ENCODE peak calls at places on chromosome 18, in six cellular contexts. One of them, this sample, is unnamed.

GRCh38 chr18:77191241-77191751 is 58.4 kb upstream of the GALR1 start:
- DNase-seq in NCI-H2029 treated with DMSO at 0.1 percent for 48 hours: no peak
- DNase-seq in mesothelial cell of epicardium: no peak
- DNase-seq in glutamatergic neuron: no peak
- DNase-seq in activated naive CD4-positive, alpha-beta T cell: no peak
- DNase-seq in Kasumi-1: no peak
- DNase-seq in this sample: no peak

GRCh38 chr18:28837100-28837499 is 660.2 kb upstream of the CDH2 start:
- DNase-seq in Kasumi-1: no peak
- DNase-seq in NCI-H2029 treated with DMSO at 0.1 percent for 48 hours: no peak
- DNase-seq in activated naive CD4-positive, alpha-beta T cell: no peak
- DNase-seq in mesothelial cell of epicardium: no peak
- DNase-seq in glutamatergic neuron: no peak
- DNase-seq in this sample: no peak

GRCh38 chr18:68769423-68769822 is 28.5 kb upstream of the CCDC102B start:
- DNase-seq in glutamatergic neuron: no peak
- DNase-seq in mesothelial cell of epicardium: no peak
- DNase-seq in NCI-H2029 treated with DMSO at 0.1 percent for 48 hours: no peak
- DNase-seq in activated naive CD4-positive, alpha-beta T cell: no peak
- DNase-seq in Kasumi-1: no peak
- DNase-seq in this sample: no peak

GRCh38 chr18:21112140-21112473 is 494 bp upstream of the ROCK1 start:
- DNase-seq in NCI-H2029 treated with DMSO at 0.1 percent for 48 hours: no peak
- DNase-seq in activated naive CD4-positive, alpha-beta T cell: peak; percentile 40
- DNase-seq in Kasumi-1: no peak
- DNase-seq in mesothelial cell of epicardium: no peak
- DNase-seq in glutamatergic neuron: no peak
- DNase-seq in this sample: peak; percentile 18

GRCh38 chr18:35267161-35267651 is 22.8 kb downstream of the ZSCAN30 start:
- DNase-seq in NCI-H2029 treated with DMSO at 0.1 percent for 48 hours: peak; percentile 35
- DNase-seq in activated naive CD4-positive, alpha-beta T cell: peak; percentile 13
- DNase-seq in Kasumi-1: no peak
- DNase-seq in mesothelial cell of epicardium: no peak
- DNase-seq in glutamatergic neuron: peak; percentile 85
- DNase-seq in this sample: peak; percentile 24

GRCh38 chr18:10546557-10547300 is 20.9 kb downstream of the NAPG start:
- DNase-seq in Kasumi-1: no peak
- DNase-seq in glutamatergic neuron: no peak
- DNase-seq in activated naive CD4-positive, alpha-beta T cell: no peak
- DNase-seq in mesothelial cell of epicardium: no peak
- DNase-seq in NCI-H2029 treated with DMSO at 0.1 percent for 48 hours: no peak
- DNase-seq in this sample: no peak

GRCh38 chr18:34122724-34123334 is 101.9 kb downstream of the NOL4 start:
- DNase-seq in mesothelial cell of epicardium: no peak
- DNase-seq in glutamatergic neuron: peak; percentile 19
- DNase-seq in activated naive CD4-positive, alpha-beta T cell: no peak
- DNase-seq in Kasumi-1: peak; percentile 67
- DNase-seq in NCI-H2029 treated with DMSO at 0.1 percent for 48 hours: peak; percentile 53
- DNase-seq in this sample: no peak

GRCh38 chr18:3305933-3306332 is 44.0 kb downstream of the MYL12B start:
- DNase-seq in glutamatergic neuron: no peak
- DNase-seq in Kasumi-1: peak; percentile 60
- DNase-seq in activated naive CD4-positive, alpha-beta T cell: no peak
- DNase-seq in mesothelial cell of epicardium: no peak
- DNase-seq in NCI-H2029 treated with DMSO at 0.1 percent for 48 hours: no peak
- DNase-seq in this sample: no peak

GRCh38 chr18:58624011-58624410 is 4.9 kb downstream of the ALPK2 start:
- DNase-seq in mesothelial cell of epicardium: no peak
- DNase-seq in NCI-H2029 treated with DMSO at 0.1 percent for 48 hours: no peak
- DNase-seq in glutamatergic neuron: no peak
- DNase-seq in Kasumi-1: no peak
- DNase-seq in activated naive CD4-positive, alpha-beta T cell: no peak
- DNase-seq in this sample: no peak

GRCh38 chr18:50696436-50696835 is 123.4 kb downstream of the MRO start:
- DNase-seq in activated naive CD4-positive, alpha-beta T cell: no peak
- DNase-seq in mesothelial cell of epicardium: no peak
- DNase-seq in glutamatergic neuron: no peak
- DNase-seq in NCI-H2029 treated with DMSO at 0.1 percent for 48 hours: no peak
- DNase-seq in Kasumi-1: no peak
- DNase-seq in this sample: no peak

GRCh38 chr18:57806891-57807280 is 3.8 kb upstream of the ATP8B1 start:
- DNase-seq in mesothelial cell of epicardium: no peak
- DNase-seq in activated naive CD4-positive, alpha-beta T cell: no peak
- DNase-seq in Kasumi-1: no peak
- DNase-seq in NCI-H2029 treated with DMSO at 0.1 percent for 48 hours: no peak
- DNase-seq in glutamatergic neuron: no peak
- DNase-seq in this sample: no peak

GRCh38 chr18:45837283-45838070 is 12.0 kb downstream of the SIGLEC15 start:
- DNase-seq in Kasumi-1: peak; percentile 7
- DNase-seq in NCI-H2029 treated with DMSO at 0.1 percent for 48 hours: no peak
- DNase-seq in activated naive CD4-positive, alpha-beta T cell: no peak
- DNase-seq in mesothelial cell of epicardium: peak; percentile 51
- DNase-seq in glutamatergic neuron: peak; percentile 79
- DNase-seq in this sample: no peak

GRCh38 chr18:58409802-58410445 is 219.0 kb downstream of the ALPK2 start:
- DNase-seq in Kasumi-1: no peak
- DNase-seq in activated naive CD4-positive, alpha-beta T cell: no peak
- DNase-seq in NCI-H2029 treated with DMSO at 0.1 percent for 48 hours: no peak
- DNase-seq in mesothelial cell of epicardium: no peak
- DNase-seq in glutamatergic neuron: no peak
- DNase-seq in this sample: no peak

GRCh38 chr18:79529991-79530390 is 134.3 kb downstream of the NFATC1 start:
- DNase-seq in activated naive CD4-positive, alpha-beta T cell: no peak
- DNase-seq in Kasumi-1: no peak
- DNase-seq in NCI-H2029 treated with DMSO at 0.1 percent for 48 hours: no peak
- DNase-seq in glutamatergic neuron: peak; percentile 6
- DNase-seq in mesothelial cell of epicardium: no peak
- DNase-seq in this sample: no peak

GRCh38 chr18:54280206-54280550 is 10.9 kb downstream of the POLI start:
- DNase-seq in Kasumi-1: no peak
- DNase-seq in mesothelial cell of epicardium: no peak
- DNase-seq in activated naive CD4-positive, alpha-beta T cell: no peak
- DNase-seq in NCI-H2029 treated with DMSO at 0.1 percent for 48 hours: no peak
- DNase-seq in glutamatergic neuron: no peak
- DNase-seq in this sample: no peak

GRCh38 chr18:57469884-57470283 is 34.7 kb downstream of the ONECUT2 start:
- DNase-seq in NCI-H2029 treated with DMSO at 0.1 percent for 48 hours: no peak
- DNase-seq in mesothelial cell of epicardium: no peak
- DNase-seq in activated naive CD4-positive, alpha-beta T cell: no peak
- DNase-seq in glutamatergic neuron: no peak
- DNase-seq in Kasumi-1: no peak
- DNase-seq in this sample: no peak

GRCh38 chr18:44805643-44806042 is 125.0 kb downstream of the SETBP1 start:
- DNase-seq in NCI-H2029 treated with DMSO at 0.1 percent for 48 hours: no peak
- DNase-seq in glutamatergic neuron: no peak
- DNase-seq in activated naive CD4-positive, alpha-beta T cell: no peak
- DNase-seq in mesothelial cell of epicardium: no peak
- DNase-seq in Kasumi-1: no peak
- DNase-seq in this sample: no peak

GRCh38 chr18:59459352-59460059 is 100.4 kb upstream of the LMAN1 start:
- DNase-seq in glutamatergic neuron: no peak
- DNase-seq in mesothelial cell of epicardium: no peak
- DNase-seq in Kasumi-1: peak; percentile 3
- DNase-seq in NCI-H2029 treated with DMSO at 0.1 percent for 48 hours: peak; percentile 24
- DNase-seq in activated naive CD4-positive, alpha-beta T cell: no peak
- DNase-seq in this sample: no peak

GRCh38 chr18:26549486-26550435 is 1.4 kb upstream of the KCTD1 start:
- DNase-seq in glutamatergic neuron: peak; percentile 46
- DNase-seq in activated naive CD4-positive, alpha-beta T cell: no peak
- DNase-seq in mesothelial cell of epicardium: peak; percentile 22
- DNase-seq in Kasumi-1: no peak
- DNase-seq in NCI-H2029 treated with DMSO at 0.1 percent for 48 hours: no peak
- DNase-seq in this sample: no peak

GRCh38 chr18:57439617-57439975 is 4.4 kb downstream of the ONECUT2 start:
- DNase-seq in glutamatergic neuron: peak; percentile 88
- DNase-seq in mesothelial cell of epicardium: no peak
- DNase-seq in activated naive CD4-positive, alpha-beta T cell: no peak
- DNase-seq in Kasumi-1: no peak
- DNase-seq in NCI-H2029 treated with DMSO at 0.1 percent for 48 hours: no peak
- DNase-seq in this sample: no peak

GRCh38 chr18:63708650-63709049 is 5.9 kb downstream of the SERPINB11 start:
- DNase-seq in activated naive CD4-positive, alpha-beta T cell: no peak
- DNase-seq in Kasumi-1: peak; percentile 32
- DNase-seq in NCI-H2029 treated with DMSO at 0.1 percent for 48 hours: no peak
- DNase-seq in mesothelial cell of epicardium: no peak
- DNase-seq in glutamatergic neuron: no peak
- DNase-seq in this sample: no peak

GRCh38 chr18:24669502-24669901 is 209.1 kb downstream of the HRH4 start:
- DNase-seq in mesothelial cell of epicardium: no peak
- DNase-seq in NCI-H2029 treated with DMSO at 0.1 percent for 48 hours: no peak
- DNase-seq in activated naive CD4-positive, alpha-beta T cell: no peak
- DNase-seq in glutamatergic neuron: peak; percentile 30
- DNase-seq in Kasumi-1: no peak
- DNase-seq in this sample: no peak

GRCh38 chr18:57004366-57005121 is 142.3 kb upstream of the BOD1L2 start:
- DNase-seq in NCI-H2029 treated with DMSO at 0.1 percent for 48 hours: no peak
- DNase-seq in Kasumi-1: peak; percentile 56
- DNase-seq in glutamatergic neuron: no peak
- DNase-seq in activated naive CD4-positive, alpha-beta T cell: no peak
- DNase-seq in mesothelial cell of epicardium: no peak
- DNase-seq in this sample: no peak

GRCh38 chr18:62101236-62101635 is 85.6 kb downstream of the PIGN start:
- DNase-seq in glutamatergic neuron: no peak
- DNase-seq in Kasumi-1: no peak
- DNase-seq in mesothelial cell of epicardium: no peak
- DNase-seq in NCI-H2029 treated with DMSO at 0.1 percent for 48 hours: no peak
- DNase-seq in activated naive CD4-positive, alpha-beta T cell: no peak
- DNase-seq in this sample: no peak

GRCh38 chr18:49901862-49902340 is 88.6 kb upstream of the ACAA2 start:
- DNase-seq in mesothelial cell of epicardium: no peak
- DNase-seq in glutamatergic neuron: no peak
- DNase-seq in NCI-H2029 treated with DMSO at 0.1 percent for 48 hours: no peak
- DNase-seq in activated naive CD4-positive, alpha-beta T cell: no peak
- DNase-seq in Kasumi-1: no peak
- DNase-seq in this sample: no peak

GRCh38 chr18:23912356-23912755 is 102.2 kb upstream of the TTC39C start:
- DNase-seq in NCI-H2029 treated with DMSO at 0.1 percent for 48 hours: no peak
- DNase-seq in activated naive CD4-positive, alpha-beta T cell: no peak
- DNase-seq in glutamatergic neuron: no peak
- DNase-seq in Kasumi-1: no peak
- DNase-seq in mesothelial cell of epicardium: no peak
- DNase-seq in this sample: no peak

GRCh38 chr18:50819027-50819726 is 639 bp downstream of the MRO start:
- DNase-seq in NCI-H2029 treated with DMSO at 0.1 percent for 48 hours: no peak
- DNase-seq in mesothelial cell of epicardium: no peak
- DNase-seq in Kasumi-1: peak; percentile 23
- DNase-seq in glutamatergic neuron: no peak
- DNase-seq in activated naive CD4-positive, alpha-beta T cell: no peak
- DNase-seq in this sample: no peak

GRCh38 chr18:74596959-74597661 is 560 bp upstream of the ZNF407 start:
- DNase-seq in mesothelial cell of epicardium: peak; percentile 37
- DNase-seq in activated naive CD4-positive, alpha-beta T cell: peak; percentile 41
- DNase-seq in NCI-H2029 treated with DMSO at 0.1 percent for 48 hours: peak; percentile 4
- DNase-seq in glutamatergic neuron: peak; percentile 79
- DNase-seq in Kasumi-1: peak; percentile 89
- DNase-seq in this sample: peak; percentile 42

GRCh38 chr18:3960142-3960541 is 495.0 kb downstream of the DLGAP1 start:
- DNase-seq in mesothelial cell of epicardium: no peak
- DNase-seq in NCI-H2029 treated with DMSO at 0.1 percent for 48 hours: no peak
- DNase-seq in activated naive CD4-positive, alpha-beta T cell: no peak
- DNase-seq in Kasumi-1: no peak
- DNase-seq in glutamatergic neuron: no peak
- DNase-seq in this sample: no peak

GRCh38 chr18:45449761-45450227 is 165.5 kb upstream of the SLC14A2 start:
- DNase-seq in glutamatergic neuron: peak; percentile 25
- DNase-seq in mesothelial cell of epicardium: no peak
- DNase-seq in NCI-H2029 treated with DMSO at 0.1 percent for 48 hours: no peak
- DNase-seq in Kasumi-1: no peak
- DNase-seq in activated naive CD4-positive, alpha-beta T cell: no peak
- DNase-seq in this sample: no peak

GRCh38 chr18:32259553-32259952 is 69.7 kb downstream of the MEP1B start:
- DNase-seq in activated naive CD4-positive, alpha-beta T cell: no peak
- DNase-seq in glutamatergic neuron: no peak
- DNase-seq in NCI-H2029 treated with DMSO at 0.1 percent for 48 hours: no peak
- DNase-seq in mesothelial cell of epicardium: no peak
- DNase-seq in Kasumi-1: no peak
- DNase-seq in this sample: no peak

GRCh38 chr18:3709166-3709565 is 259.2 kb downstream of the TGIF1 start:
- DNase-seq in Kasumi-1: no peak
- DNase-seq in NCI-H2029 treated with DMSO at 0.1 percent for 48 hours: no peak
- DNase-seq in mesothelial cell of epicardium: no peak
- DNase-seq in activated naive CD4-positive, alpha-beta T cell: no peak
- DNase-seq in glutamatergic neuron: no peak
- DNase-seq in this sample: no peak

GRCh38 chr18:75548353-75548752 is 120.8 kb upstream of the SMIM21 start:
- DNase-seq in NCI-H2029 treated with DMSO at 0.1 percent for 48 hours: no peak
- DNase-seq in mesothelial cell of epicardium: no peak
- DNase-seq in Kasumi-1: peak; percentile 26
- DNase-seq in activated naive CD4-positive, alpha-beta T cell: no peak
- DNase-seq in glutamatergic neuron: no peak
- DNase-seq in this sample: no peak